ENCODE peak calls at places on chromosomes 2 and 18, in five cellular contexts. One of them, this sample, is unnamed.

GRCh38 chr18:9708882-9709877 is 1.1 kb downstream of the RAB31 start:
- DNase-seq in GM23248: peak; percentile 62
- DNase-seq in adrenal gland: peak; percentile 61
- DNase-seq in A549: no peak
- DNase-seq in neuronal stem cell: no peak
- DNase-seq in this sample: peak; percentile 50

GRCh38 chr2:106959975-106960632 is 74.1 kb upstream of the ST6GAL2 start:
- DNase-seq in GM23248: peak; percentile 71
- DNase-seq in A549: no peak
- DNase-seq in adrenal gland: no peak
- DNase-seq in neuronal stem cell: no peak
- DNase-seq in this sample: no peak

GRCh38 chr2:162890690-162891311 is 52.2 kb upstream of the KCNH7 start:
- DNase-seq in GM23248: peak; percentile 85
- DNase-seq in adrenal gland: peak; percentile 8
- DNase-seq in neuronal stem cell: peak; percentile 48
- DNase-seq in A549: peak; percentile 7
- DNase-seq in this sample: no peak

GRCh38 chr2:135183822-135184221 is 131.7 kb downstream of the RAB3GAP1 start:
- DNase-seq in adrenal gland: no peak
- DNase-seq in A549: no peak
- DNase-seq in neuronal stem cell: no peak
- DNase-seq in GM23248: no peak
- DNase-seq in this sample: no peak

GRCh38 chr2:66569321-66569851 is 134.5 kb downstream of the MEIS1 start:
- DNase-seq in A549: no peak
- DNase-seq in adrenal gland: no peak
- DNase-seq in neuronal stem cell: no peak
- DNase-seq in GM23248: peak; percentile 47
- DNase-seq in this sample: no peak

GRCh38 chr2:179939282-179939681 is 67.8 kb downstream of the CWC22 start:
- DNase-seq in GM23248: no peak
- DNase-seq in neuronal stem cell: no peak
- DNase-seq in A549: no peak
- DNase-seq in adrenal gland: no peak
- DNase-seq in this sample: no peak

GRCh38 chr18:74310411-74310810 is 5.2 kb upstream of the C18orf63 start:
- DNase-seq in adrenal gland: no peak
- DNase-seq in GM23248: peak; percentile 79
- DNase-seq in neuronal stem cell: no peak
- DNase-seq in A549: no peak
- DNase-seq in this sample: no peak

GRCh38 chr2:35846-36245 is 10.5 kb downstream of the FAM110C start:
- DNase-seq in A549: no peak
- DNase-seq in GM23248: no peak
- DNase-seq in adrenal gland: no peak
- DNase-seq in neuronal stem cell: no peak
- DNase-seq in this sample: no peak

GRCh38 chr18:74596959-74597661 is 560 bp upstream of the ZNF407 start:
- DNase-seq in adrenal gland: peak; percentile 56
- DNase-seq in GM23248: peak; percentile 88
- DNase-seq in A549: peak; percentile 18
- DNase-seq in neuronal stem cell: no peak
- DNase-seq in this sample: peak; percentile 79

GRCh38 chr2:179106342-179107178 is 56.6 kb upstream of the CCDC141 start:
- DNase-seq in A549: peak; percentile 5
- DNase-seq in adrenal gland: peak; percentile 70
- DNase-seq in GM23248: peak; percentile 97
- DNase-seq in neuronal stem cell: no peak
- DNase-seq in this sample: peak; percentile 23

GRCh38 chr2:168147858-168148794 is 99.3 kb downstream of the STK39 start:
- DNase-seq in A549: no peak
- DNase-seq in adrenal gland: no peak
- DNase-seq in GM23248: no peak
- DNase-seq in neuronal stem cell: no peak
- DNase-seq in this sample: no peak
- H3K27ac ChIP-seq in A549: no peak overlapping the region
- H3K27ac ChIP-seq in adrenal gland: no peak overlapping the region
- H3K27ac ChIP-seq in GM23248: no peak overlapping the region
- H3K27ac ChIP-seq in neuronal stem cell: no peak overlapping the region
- H3K27ac ChIP-seq in this sample: no peak overlapping the region

GRCh38 chr2:38430196-38430595 is 53.1 kb upstream of the ATL2 start:
- DNase-seq in adrenal gland: no peak
- DNase-seq in A549: no peak
- DNase-seq in neuronal stem cell: no peak
- DNase-seq in GM23248: no peak
- DNase-seq in this sample: no peak
- H3K27ac ChIP-seq in adrenal gland: no peak overlapping the region
- H3K27ac ChIP-seq in A549: no peak overlapping the region
- H3K27ac ChIP-seq in neuronal stem cell: no peak overlapping the region
- H3K27ac ChIP-seq in GM23248: no peak overlapping the region
- H3K27ac ChIP-seq in this sample: no peak overlapping the region

GRCh38 chr2:47336259-47337238 is 66.4 kb upstream of the MSH2 start:
- DNase-seq in neuronal stem cell: no peak
- DNase-seq in A549: no peak
- DNase-seq in adrenal gland: peak; percentile 70
- DNase-seq in GM23248: peak; percentile 30
- DNase-seq in this sample: no peak
- H3K27ac ChIP-seq in neuronal stem cell: no peak overlapping the region
- H3K27ac ChIP-seq in A549: peak overlapping the region; percentile 27
- H3K27ac ChIP-seq in adrenal gland: no peak overlapping the region
- H3K27ac ChIP-seq in GM23248: no peak overlapping the region
- H3K27ac ChIP-seq in this sample: no peak overlapping the region

GRCh38 chr2:20373241-20373640 is 22.6 kb upstream of the PUM2 start:
- DNase-seq in GM23248: no peak
- DNase-seq in adrenal gland: no peak
- DNase-seq in neuronal stem cell: no peak
- DNase-seq in A549: no peak
- DNase-seq in this sample: no peak
- H3K27ac ChIP-seq in GM23248: no peak overlapping the region
- H3K27ac ChIP-seq in adrenal gland: no peak overlapping the region
- H3K27ac ChIP-seq in neuronal stem cell: no peak overlapping the region
- H3K27ac ChIP-seq in A549: no peak overlapping the region
- H3K27ac ChIP-seq in this sample: no peak overlapping the region

GRCh38 chr2:168192143-168192785 is 55.1 kb downstream of the STK39 start:
- DNase-seq in adrenal gland: peak; percentile 34
- DNase-seq in neuronal stem cell: no peak
- DNase-seq in A549: no peak
- DNase-seq in GM23248: no peak
- DNase-seq in this sample: no peak

GRCh38 chr2:168189835-168190426 is 57.5 kb downstream of the STK39 start:
- DNase-seq in A549: peak; percentile 19
- DNase-seq in GM23248: peak; percentile 84
- DNase-seq in neuronal stem cell: no peak
- DNase-seq in adrenal gland: no peak
- DNase-seq in this sample: no peak

GRCh38 chr2:168190590-168191336 is 56.6 kb downstream of the STK39 start:
- DNase-seq in GM23248: no peak
- DNase-seq in A549: no peak
- DNase-seq in adrenal gland: no peak
- DNase-seq in neuronal stem cell: peak; percentile 30
- DNase-seq in this sample: no peak

GRCh38 chr2:168194784-168195522 is 52.4 kb downstream of the STK39 start:
- DNase-seq in GM23248: peak; percentile 82
- DNase-seq in neuronal stem cell: no peak
- DNase-seq in A549: no peak
- DNase-seq in adrenal gland: no peak
- DNase-seq in this sample: no peak

GRCh38 chr2:168192839-168193616 is 54.4 kb downstream of the STK39 start:
- DNase-seq in adrenal gland: no peak
- DNase-seq in A549: no peak
- DNase-seq in neuronal stem cell: no peak
- DNase-seq in GM23248: no peak
- DNase-seq in this sample: no peak
- H3K27ac ChIP-seq in adrenal gland: no peak overlapping the region
- H3K27ac ChIP-seq in A549: peak overlapping the region; percentile 26
- H3K27ac ChIP-seq in neuronal stem cell: no peak overlapping the region
- H3K27ac ChIP-seq in GM23248: no peak overlapping the region
- H3K27ac ChIP-seq in this sample: no peak overlapping the region

GRCh38 chr2:105125920-105126319 is 88.1 kb downstream of the MRPS9 start:
- DNase-seq in neuronal stem cell: no peak
- DNase-seq in A549: no peak
- DNase-seq in GM23248: no peak
- DNase-seq in adrenal gland: no peak
- DNase-seq in this sample: no peak
- H3K27ac ChIP-seq in neuronal stem cell: no peak overlapping the region
- H3K27ac ChIP-seq in A549: no peak overlapping the region
- H3K27ac ChIP-seq in GM23248: no peak overlapping the region
- H3K27ac ChIP-seq in adrenal gland: no peak overlapping the region
- H3K27ac ChIP-seq in this sample: no peak overlapping the region

DNA sequence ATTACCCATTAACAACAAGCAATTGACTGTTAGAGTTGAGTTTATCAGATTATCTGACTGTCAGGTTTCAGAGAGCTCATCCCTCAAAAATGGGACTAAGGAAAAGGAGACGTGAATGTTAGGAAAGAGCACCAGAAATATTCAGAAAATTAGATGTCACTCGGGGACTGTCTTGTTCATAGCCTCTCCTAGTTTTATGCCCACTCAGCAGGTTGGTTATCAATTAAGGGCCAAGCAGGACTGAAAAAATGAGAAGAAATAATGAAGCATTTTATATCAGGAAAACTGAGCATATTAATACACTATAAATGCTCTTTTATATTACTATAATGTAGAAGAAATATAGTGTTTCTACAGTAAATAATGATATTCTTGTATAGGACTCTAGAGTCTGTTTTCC is 188.1 kb upstream of the NRXN1 start:
- DNase-seq in GM23248: no peak
- DNase-seq in A549: no peak
- DNase-seq in neuronal stem cell: no peak
- DNase-seq in adrenal gland: no peak
- DNase-seq in this sample: no peak
- H3K27ac ChIP-seq in GM23248: no peak overlapping the region
- H3K27ac ChIP-seq in A549: no peak overlapping the region
- H3K27ac ChIP-seq in neuronal stem cell: no peak overlapping the region
- H3K27ac ChIP-seq in adrenal gland: no peak overlapping the region
- H3K27ac ChIP-seq in this sample: no peak overlapping the region